ENCODE peak calls at places on chromosomes 4 and X, in nine cellular contexts. S, N, L, H, Y, T, Z, F and Q are unnamed samples. For H3K9me3 and H3K4me1, the result is how much of the 10 kb centered on the place peaks cover.

GRCh38 chr4:155787113-155787710 is 28.4 kb downstream of the GUCY1B1 start:
- DNase-seq in H (no peak), N (peak), Z (peak), S (peak), L (peak), T (peak), Y (no peak), F (no peak), Q (no peak)

GRCh38 chrX:40097101-40097491 is 662 bp downstream of the BCOR start:
- DNase-seq in H (no peak), Z (no peak), Y (no peak), T (no peak), L (no peak), N (peak), F (no peak), S (no peak), Q (peak)

GRCh38 chr4:113114884-113115283 is 65.4 kb downstream of the ANK2 start:
- DNase-seq in N (no peak), S (no peak), Y (no peak), F (no peak), Z (no peak), H (no peak), L (no peak), T (no peak), Q (no peak)

GRCh38 chr4:77015390-77015789 is 60.4 kb downstream of the CCNI start:
- DNase-seq in T (no peak), L (no peak), H (no peak), Z (no peak), S (no peak), N (no peak), F (no peak), Y (no peak), Q (no peak)

GRCh38 chr4:1842339-1842895 is 13.5 kb downstream of the LETM1 start:
- DNase-seq in T (no peak), S (no peak), L (no peak), F (no peak), Z (peak), N (no peak), Y (no peak), H (no peak), Q (no peak)

GRCh38 chrX:119391279-119391678 is 7.9 kb upstream of the SLC25A43 start:
- DNase-seq in H (no peak), T (no peak), S (no peak), Z (no peak), Y (no peak), F (no peak), N (peak), L (no peak), Q (no peak)

GRCh38 chr4:68599150-68599549 is 23.0 kb upstream of the UGT2B17 start:
- DNase-seq in S (no peak), H (no peak), F (no peak), L (no peak), T (no peak), Z (no peak), Y (no peak), N (no peak), Q (no peak)

GRCh38 chr4:117770269-117771087 is 263.8 kb upstream of the NDST3 start:
- DNase-seq in H (no peak), F (no peak), Y (no peak), S (no peak), N (no peak), L (no peak), Z (no peak), T (no peak), Q (no peak)

GRCh38 chrX:70445876-70446275 is 1.2 kb downstream of the DLG3 start:
- DNase-seq in T (no peak), Z (no peak), Y (no peak), F (no peak), H (no peak), S (no peak), L (no peak), N (no peak), Q (no peak)

GRCh38 chr4:172521171-172521570 is 647.4 kb upstream of the GALNT7 start:
- DNase-seq in Y (no peak), F (no peak), N (no peak), S (no peak), Z (no peak), H (no peak), L (no peak), T (no peak), Q (no peak)

GRCh38 chr4:20181926-20182325 is 69.8 kb upstream of the SLIT2 start:
- DNase-seq in N (peak), H (no peak), S (no peak), F (no peak), L (no peak), T (no peak), Y (no peak), Z (no peak), Q (no peak)
- H3K9me3 ChIP-seq in N (under half), H (under half), S (under half), F (under half), L (under half), T (under half), Y (under half), Z (under half), Q (under half)

DNA sequence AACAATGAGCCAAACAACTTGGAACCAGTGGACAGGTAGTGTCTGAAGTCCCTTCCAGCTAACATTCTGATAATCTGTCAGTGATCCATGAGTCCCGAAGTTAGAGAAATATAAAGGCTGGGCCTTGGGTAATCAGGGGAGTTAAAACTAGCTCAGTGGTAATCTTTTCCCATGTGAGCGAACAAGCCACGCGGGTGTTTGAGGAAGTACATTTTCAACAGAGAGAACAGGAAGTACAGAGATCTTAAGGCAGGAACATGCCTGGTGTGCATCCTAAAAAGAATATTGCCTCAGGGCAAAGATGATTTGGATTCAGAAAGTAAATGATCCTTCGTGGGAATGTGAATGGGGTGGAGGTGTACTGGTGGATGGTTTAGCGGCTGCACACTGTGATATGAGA is 42.9 kb downstream of the FNIP2 start:
- DNase-seq in Z (no peak), S (no peak), H (no peak), L (peak), Y (no peak), T (no peak), F (no peak), N (no peak), Q (no peak)
- H3K4me1 ChIP-seq in Z (under half), S (under half), H (under half), L (under half), Y (under half), T (under half), F (under half), N (half or more), Q (under half)

GRCh38 chrX:145923376-145923775 is 105.7 kb downstream of the SLITRK2 start:
- DNase-seq in L (no peak), F (no peak), Y (no peak), N (no peak), T (no peak), H (no peak), Z (peak), S (no peak), Q (peak)
- H3K9me3 ChIP-seq in L (under half), F (under half), Y (under half), N (under half), T (under half), H (under half), Z (under half), S (under half), Q (under half)

GRCh38 chr4:82434949-82435348 is 4.6 kb downstream of the ENOPH1 start:
- DNase-seq in N (no peak), H (no peak), L (no peak), T (no peak), Y (no peak), Z (no peak), F (no peak), S (no peak), Q (no peak)
- H3K4me1 ChIP-seq in N (under half), H (under half), L (under half), T (under half), Y (under half), Z (under half), F (under half), S (under half), Q (under half)